ENCODE peak calls at places on chromosomes 2 and 18, in six cellular contexts. C is fibroblast of lung, Z is iris pigment epithelial cell, S is COLO829, T is sigmoid colon, E is AML-193. K is an unnamed sample.

GRCh38 chr2:127516031-127516430 is 10.3 kb downstream of the IWS1 start:
- DNase-seq in C (peak), Z (peak), S (no peak), T (peak), E (no peak), K (no peak)

GRCh38 chr2:119367472-119368099 is 809 bp downstream of the DBI start:
- DNase-seq in C (peak), Z (peak), S (no peak), T (peak), E (no peak), K (peak)

GRCh38 chr2:2787301-2787907 is 456.3 kb upstream of the MYT1L start:
- DNase-seq in C (no peak), Z (no peak), S (no peak), T (no peak), E (no peak), K (no peak)

GRCh38 chr18:6606411-6607085 is 123.0 kb upstream of the ARHGAP28 start:
- DNase-seq in C (no peak), Z (no peak), S (no peak), T (no peak), E (no peak), K (no peak)

GRCh38 chr2:221590861-221591260 is 18.8 kb upstream of the EPHA4 start:
- DNase-seq in C (no peak), Z (no peak), S (no peak), T (no peak), E (no peak), K (no peak)

GRCh38 chr18:36309436-36310391 is 12.2 kb downstream of the FHOD3 start:
- DNase-seq in C (peak), Z (peak), S (peak), T (no peak), E (no peak), K (peak)

GRCh38 chr2:166632616-166633015 is 138.6 kb upstream of the SCN7A start:
- DNase-seq in C (peak), Z (peak), S (no peak), T (no peak), E (no peak), K (peak)

GRCh38 chr2:27445615-27446014 is 3.4 kb downstream of the KRTCAP3 start:
- DNase-seq in C (no peak), Z (no peak), S (no peak), T (no peak), E (no peak), K (no peak)

GRCh38 chr2:67581751-67582150 is 184.6 kb downstream of the ETAA1 start:
- DNase-seq in C (no peak), Z (no peak), S (no peak), T (no peak), E (peak), K (no peak)

GRCh38 chr18:25102657-25103056 is 249.3 kb downstream of the ZNF521 start:
- DNase-seq in C (no peak), Z (no peak), S (no peak), T (no peak), E (no peak), K (no peak)

GRCh38 chr2:9613291-9613690 is 17.5 kb downstream of the YWHAQ start:
- DNase-seq in C (peak), Z (peak), S (no peak), T (no peak), E (peak), K (peak)

GRCh38 chr2:6314218-6314855 is 551.4 kb downstream of the CMPK2 start:
- DNase-seq in C (no peak), Z (no peak), S (no peak), T (no peak), E (no peak), K (no peak)

GRCh38 chr2:18439716-18440115 is 120.7 kb downstream of the RDH14 start:
- DNase-seq in C (no peak), Z (no peak), S (no peak), T (no peak), E (no peak), K (no peak)